ENCODE peak calls at places on chromosome 6, in five cellular contexts. One of them, this sample, is unnamed. For H3K4me1, the result is how much of the 10 kb centered on the place peaks cover.

GRCh38 chr6:154298297-154298696 is 58.3 kb downstream of the IPCEF1 start:
- DNase-seq in right lobe of liver: no peak
- DNase-seq in MM.1S: peak
- DNase-seq in left ventricle myocardium inferior: no peak
- DNase-seq in endothelial cell of umbilical vein: peak
- DNase-seq in this sample: no peak

GRCh38 chr6:158639056-158639455 is 5.5 kb downstream of the DYNLT1 start:
- DNase-seq in right lobe of liver: no peak
- DNase-seq in endothelial cell of umbilical vein: no peak
- DNase-seq in MM.1S: no peak
- DNase-seq in left ventricle myocardium inferior: no peak
- DNase-seq in this sample: no peak

GRCh38 chr6:12208190-12208589 is 82.0 kb upstream of the EDN1 start:
- DNase-seq in right lobe of liver: peak
- DNase-seq in endothelial cell of umbilical vein: peak
- DNase-seq in MM.1S: no peak
- DNase-seq in left ventricle myocardium inferior: peak
- DNase-seq in this sample: no peak

GRCh38 chr6:2876210-2877056 is 26.7 kb downstream of the SERPINB9 start:
- DNase-seq in endothelial cell of umbilical vein: peak
- DNase-seq in right lobe of liver: peak
- DNase-seq in MM.1S: no peak
- DNase-seq in left ventricle myocardium inferior: peak
- DNase-seq in this sample: no peak

GRCh38 chr6:163309491-163310026 is 105.0 kb upstream of the QKI start:
- DNase-seq in endothelial cell of umbilical vein: peak
- DNase-seq in MM.1S: no peak
- DNase-seq in right lobe of liver: no peak
- DNase-seq in left ventricle myocardium inferior: no peak
- DNase-seq in this sample: no peak

GRCh38 chr6:158863646-158864045 is 44.5 kb upstream of the EZR start:
- DNase-seq in right lobe of liver: no peak
- DNase-seq in endothelial cell of umbilical vein: no peak
- DNase-seq in left ventricle myocardium inferior: no peak
- DNase-seq in MM.1S: no peak
- DNase-seq in this sample: no peak

GRCh38 chr6:19805146-19805515 is 32.0 kb upstream of the ID4 start:
- DNase-seq in MM.1S: no peak
- DNase-seq in right lobe of liver: no peak
- DNase-seq in endothelial cell of umbilical vein: no peak
- DNase-seq in left ventricle myocardium inferior: no peak
- DNase-seq in this sample: no peak

GRCh38 chr6:37622639-37623038 is 75.0 kb downstream of the MDGA1 start:
- DNase-seq in left ventricle myocardium inferior: no peak
- DNase-seq in MM.1S: no peak
- DNase-seq in right lobe of liver: no peak
- DNase-seq in endothelial cell of umbilical vein: no peak
- DNase-seq in this sample: no peak

GRCh38 chr6:107330190-107330589 is 129.2 kb downstream of the PDSS2 start:
- DNase-seq in endothelial cell of umbilical vein: no peak
- DNase-seq in MM.1S: peak
- DNase-seq in left ventricle myocardium inferior: no peak
- DNase-seq in right lobe of liver: no peak
- DNase-seq in this sample: peak

DNA sequence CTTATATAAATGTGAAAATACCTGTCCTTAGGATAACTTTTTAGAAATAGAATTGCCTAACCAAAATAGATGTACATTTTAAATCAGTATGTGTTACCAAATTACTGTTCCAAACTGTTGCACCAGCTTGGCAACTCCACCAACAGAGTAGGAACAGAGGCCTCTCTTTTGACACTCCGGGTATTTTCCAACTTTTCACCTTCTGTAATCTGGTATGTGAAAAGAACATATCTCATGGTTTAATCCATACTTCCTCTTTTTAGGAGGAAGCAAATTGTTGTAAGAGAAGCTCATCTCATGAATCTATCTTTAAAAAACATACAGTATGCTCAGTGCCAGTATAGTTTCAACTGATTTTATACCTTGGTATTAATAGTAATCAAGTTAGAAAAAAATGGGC is 24.9 kb downstream of the RNF144B start:
- DNase-seq in endothelial cell of umbilical vein: no peak
- DNase-seq in left ventricle myocardium inferior: no peak
- DNase-seq in MM.1S: no peak
- DNase-seq in right lobe of liver: no peak
- DNase-seq in this sample: no peak
- H3K4me1 ChIP-seq in endothelial cell of umbilical vein: under half
- H3K4me1 ChIP-seq in left ventricle myocardium inferior: under half
- H3K4me1 ChIP-seq in MM.1S: under half
- H3K4me1 ChIP-seq in right lobe of liver: under half
- H3K4me1 ChIP-seq in this sample: under half

DNA sequence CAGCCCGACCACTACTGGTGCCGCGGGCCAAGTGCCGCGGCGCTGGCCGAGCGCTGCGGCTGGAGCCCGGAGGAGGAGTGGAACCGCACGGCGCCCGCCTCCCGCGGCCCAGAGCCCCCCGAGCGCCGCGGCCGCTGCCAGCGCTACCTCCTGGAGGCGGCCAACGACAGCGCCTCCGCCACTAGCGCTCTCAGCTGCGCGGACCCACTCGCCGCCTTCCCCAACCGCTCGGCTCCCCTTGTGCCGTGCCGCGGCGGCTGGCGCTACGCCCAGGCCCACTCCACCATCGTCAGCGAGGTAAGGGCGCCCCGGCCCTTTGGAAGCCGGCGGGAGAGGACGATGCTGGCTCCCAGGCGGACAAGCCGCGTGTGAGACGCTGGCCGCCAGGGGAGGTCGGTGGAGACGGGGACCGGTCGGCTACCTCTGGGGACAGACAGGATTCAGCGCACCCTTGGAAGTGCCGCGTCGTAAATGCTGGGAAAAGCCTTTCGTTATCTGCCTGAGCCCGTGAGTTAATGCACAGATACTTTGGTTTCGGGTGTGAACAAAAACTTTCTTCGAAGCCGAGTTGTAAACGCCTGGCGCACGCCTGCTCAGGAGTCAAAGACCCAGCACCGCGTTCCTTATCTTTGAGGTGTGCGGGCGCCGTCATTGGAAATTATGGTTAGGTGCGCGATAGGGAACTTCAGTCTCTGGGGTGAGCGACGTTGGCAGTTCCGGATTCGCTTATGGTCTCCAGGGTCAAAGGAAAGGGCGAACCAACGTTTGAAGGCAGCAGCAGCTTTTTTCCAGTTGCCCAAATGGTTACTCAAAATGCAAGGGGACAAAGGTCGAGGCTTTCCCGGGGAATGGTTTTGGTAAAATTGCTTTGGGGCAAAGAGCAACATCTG is 619 bp downstream of the SLC22A3 start:
- DNase-seq in left ventricle myocardium inferior: no peak
- DNase-seq in right lobe of liver: peak
- DNase-seq in endothelial cell of umbilical vein: no peak
- DNase-seq in MM.1S: no peak
- DNase-seq in this sample: no peak
- H3K27ac ChIP-seq in left ventricle myocardium inferior: peak
- H3K27ac ChIP-seq in right lobe of liver: peak
- H3K27ac ChIP-seq in endothelial cell of umbilical vein: no peak
- H3K27ac ChIP-seq in MM.1S: no peak
- H3K27ac ChIP-seq in this sample: no peak

GRCh38 chr6:53230775-53231467 is 82.3 kb upstream of the GCM1 start:
- DNase-seq in MM.1S: no peak
- DNase-seq in endothelial cell of umbilical vein: no peak
- DNase-seq in right lobe of liver: no peak
- DNase-seq in left ventricle myocardium inferior: no peak
- DNase-seq in this sample: no peak
- H3K4me1 ChIP-seq in MM.1S: under half
- H3K4me1 ChIP-seq in endothelial cell of umbilical vein: under half
- H3K4me1 ChIP-seq in right lobe of liver: under half
- H3K4me1 ChIP-seq in left ventricle myocardium inferior: under half
- H3K4me1 ChIP-seq in this sample: under half

DNA sequence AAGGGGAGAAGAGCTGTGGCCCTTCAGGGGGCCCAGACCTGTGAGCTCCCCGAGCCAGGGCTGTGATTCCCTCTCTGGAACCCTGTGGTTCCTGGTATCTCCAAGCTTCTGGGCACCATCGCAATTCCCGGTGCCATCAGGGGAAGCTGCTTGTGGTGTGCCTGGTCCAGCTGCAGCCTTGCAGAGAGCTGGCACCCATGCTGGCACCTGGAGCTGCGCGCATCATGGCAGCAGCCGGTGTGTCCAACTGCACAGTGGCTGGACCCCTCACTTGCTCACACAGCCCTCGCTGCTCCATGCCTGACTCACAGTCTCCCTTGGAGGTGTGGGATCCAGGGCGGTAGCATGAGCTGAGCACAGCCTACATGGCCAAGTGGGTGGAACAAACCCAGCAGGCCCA is 56.7 kb downstream of the IYD start:
- DNase-seq in left ventricle myocardium inferior: no peak
- DNase-seq in right lobe of liver: no peak
- DNase-seq in endothelial cell of umbilical vein: no peak
- DNase-seq in MM.1S: no peak
- DNase-seq in this sample: no peak
- H3K27ac ChIP-seq in left ventricle myocardium inferior: no peak
- H3K27ac ChIP-seq in right lobe of liver: no peak
- H3K27ac ChIP-seq in endothelial cell of umbilical vein: no peak
- H3K27ac ChIP-seq in MM.1S: no peak
- H3K27ac ChIP-seq in this sample: no peak

DNA sequence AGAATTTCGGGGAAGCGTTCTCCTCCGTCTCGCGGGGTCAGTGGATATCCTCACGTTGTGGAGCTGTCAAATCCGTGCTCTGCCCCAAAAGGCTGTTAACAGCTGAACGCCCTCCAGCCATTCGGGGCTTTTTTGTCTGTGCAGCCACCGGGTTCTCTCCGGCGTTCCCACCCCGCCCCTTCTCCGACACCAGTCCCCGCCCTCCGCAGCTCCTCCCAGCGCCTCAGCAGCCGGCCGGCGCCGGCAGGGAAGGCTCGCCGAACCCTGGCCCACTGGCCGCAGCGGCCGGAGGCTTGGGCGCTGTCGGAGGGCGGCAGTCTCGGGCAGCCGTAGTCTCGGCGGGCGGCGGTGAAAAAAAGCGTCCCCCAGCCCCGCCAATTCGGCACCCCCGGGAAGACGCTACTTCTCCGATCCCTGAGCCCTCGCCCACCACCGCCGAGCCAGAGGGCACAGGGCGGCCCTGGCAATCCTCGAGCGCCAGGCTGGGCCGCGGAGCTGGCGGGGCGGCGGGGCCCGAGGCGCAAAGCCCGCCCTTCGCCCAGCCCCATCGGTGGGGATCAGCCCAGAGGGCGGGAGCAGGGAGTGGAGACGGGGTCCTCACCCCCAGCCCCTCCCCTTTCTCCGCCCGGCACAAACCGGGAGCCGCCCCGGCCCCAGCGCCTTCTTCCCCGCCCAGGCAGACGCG is at the start of gene SESN1:
- DNase-seq in MM.1S: peak
- DNase-seq in endothelial cell of umbilical vein: peak
- DNase-seq in right lobe of liver: peak
- DNase-seq in left ventricle myocardium inferior: peak
- DNase-seq in this sample: peak
- H3K4me1 ChIP-seq in MM.1S: under half
- H3K4me1 ChIP-seq in endothelial cell of umbilical vein: under half
- H3K4me1 ChIP-seq in right lobe of liver: under half
- H3K4me1 ChIP-seq in left ventricle myocardium inferior: half or more
- H3K4me1 ChIP-seq in this sample: under half